ENCODE peak calls at places on chromosomes 4 and X, in eight cellular contexts. Y is Caco-2, N is HFFc6, S is tibial nerve, L is psoas muscle, U is glutamatergic neuron, F is sigmoid colon, V is uterus. W is an unnamed sample.

GRCh38 chr4:169963998-169964397 is 62.2 kb downstream of the MFAP3L start:
- DNase-seq in N (no peak), F (no peak), Y (no peak), U (no peak), V (no peak), S (no peak), L (no peak), W (no peak)

GRCh38 chr4:73762409-73762808 is 22.0 kb downstream of the CXCL8 start:
- DNase-seq in S (no peak), L (no peak), V (no peak), U (no peak), F (no peak), Y (no peak), N (no peak), W (no peak)

GRCh38 chrX:35711281-35711680 is 86.9 kb upstream of the MAGEB16 start:
- DNase-seq in Y (no peak), V (no peak), F (no peak), N (no peak), S (no peak), L (no peak), U (no peak), W (no peak)

GRCh38 chr4:5098176-5098575 is 46.9 kb downstream of the STK32B start:
- DNase-seq in F (no peak), S (no peak), N (no peak), V (no peak), Y (no peak), L (no peak), U (no peak), W (no peak)

GRCh38 chr4:2799444-2799911 is 6.6 kb downstream of the SH3BP2 start:
- DNase-seq in S (no peak), L (peak), V (peak), N (no peak), F (peak), Y (no peak), U (peak), W (no peak)

GRCh38 chr4:133003169-133003568 is 145.9 kb upstream of the PCDH10 start:
- DNase-seq in U (no peak), L (no peak), S (no peak), F (no peak), Y (no peak), V (no peak), N (no peak), W (no peak)

GRCh38 chr4:169164669-169165415 is 105.9 kb downstream of the SH3RF1 start:
- DNase-seq in N (peak), L (no peak), F (no peak), Y (no peak), S (no peak), V (no peak), U (no peak), W (no peak)

GRCh38 chr4:175758050-175758449 is 54.0 kb downstream of the GPM6A start:
- DNase-seq in F (no peak), Y (no peak), N (no peak), V (no peak), U (no peak), L (no peak), S (no peak), W (no peak)

GRCh38 chrX:130623508-130623907 is 221.7 kb downstream of the RBMX2 start:
- DNase-seq in V (no peak), U (no peak), F (no peak), Y (no peak), N (no peak), L (no peak), S (no peak), W (no peak)

GRCh38 chrX:71170660-71171059 is 26.0 kb downstream of the NLGN3 start:
- DNase-seq in S (no peak), N (no peak), L (no peak), V (no peak), U (no peak), F (no peak), Y (no peak), W (no peak)

GRCh38 chr4:38489924-38490639 is 173.9 kb upstream of the KLF3 start:
- DNase-seq in V (no peak), F (peak), S (no peak), L (no peak), Y (no peak), N (peak), U (no peak), W (no peak)

GRCh38 chr4:77600521-77601451 is 4.8 kb upstream of the CXCL13 start:
- DNase-seq in V (no peak), U (no peak), S (peak), F (no peak), N (peak), L (no peak), Y (peak), W (no peak)

DNA sequence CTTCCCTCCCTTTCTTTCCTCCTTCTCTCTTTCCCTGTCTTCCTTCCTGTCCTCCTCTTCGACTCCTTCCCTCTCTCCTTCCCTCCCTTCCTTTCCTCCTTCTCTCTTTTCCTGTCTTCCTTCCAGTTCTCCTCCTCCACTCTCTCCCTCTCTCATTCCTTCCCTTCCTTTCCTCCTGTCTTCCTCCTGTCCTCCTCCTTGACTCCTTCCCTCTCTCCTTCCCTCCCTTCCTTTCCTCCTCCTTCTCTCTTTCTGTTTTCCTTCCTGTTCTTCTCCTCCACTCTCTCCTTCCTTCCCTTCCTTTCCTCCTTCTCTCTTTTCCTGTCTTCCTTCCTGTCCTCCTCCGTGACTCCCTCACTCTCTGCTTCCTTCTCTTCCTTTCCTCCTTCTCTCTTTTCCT is 5.3 kb upstream of the PUDP start:
- DNase-seq in U (no peak), L (no peak), V (no peak), S (no peak), F (no peak), N (no peak), Y (no peak), W (no peak)
- TF ChIP-seq CTCF in U (no peak), L (no peak), V (no peak), S (no peak), F (no peak), N (no peak), Y (no peak), W (no peak)

GRCh38 chr4:48831532-48832015 is 686 bp downstream of the OCIAD1 start:
- DNase-seq in L (no peak), Y (no peak), V (no peak), F (no peak), S (no peak), N (no peak), U (no peak), W (no peak)
- TF ChIP-seq CTCF in L (no peak), Y (no peak), V (no peak), F (no peak), S (no peak), N (no peak), U (no peak), W (no peak)

GRCh38 chr4:18020671-18021469 is 685 bp downstream of the LCORL start:
- DNase-seq in S (peak), Y (peak), F (peak), U (peak), L (peak), V (peak), N (peak), W (no peak)
- TF ChIP-seq CTCF in S (peak), Y (no peak), F (no peak), U (no peak), L (peak), V (no peak), N (peak), W (no peak)

DNA sequence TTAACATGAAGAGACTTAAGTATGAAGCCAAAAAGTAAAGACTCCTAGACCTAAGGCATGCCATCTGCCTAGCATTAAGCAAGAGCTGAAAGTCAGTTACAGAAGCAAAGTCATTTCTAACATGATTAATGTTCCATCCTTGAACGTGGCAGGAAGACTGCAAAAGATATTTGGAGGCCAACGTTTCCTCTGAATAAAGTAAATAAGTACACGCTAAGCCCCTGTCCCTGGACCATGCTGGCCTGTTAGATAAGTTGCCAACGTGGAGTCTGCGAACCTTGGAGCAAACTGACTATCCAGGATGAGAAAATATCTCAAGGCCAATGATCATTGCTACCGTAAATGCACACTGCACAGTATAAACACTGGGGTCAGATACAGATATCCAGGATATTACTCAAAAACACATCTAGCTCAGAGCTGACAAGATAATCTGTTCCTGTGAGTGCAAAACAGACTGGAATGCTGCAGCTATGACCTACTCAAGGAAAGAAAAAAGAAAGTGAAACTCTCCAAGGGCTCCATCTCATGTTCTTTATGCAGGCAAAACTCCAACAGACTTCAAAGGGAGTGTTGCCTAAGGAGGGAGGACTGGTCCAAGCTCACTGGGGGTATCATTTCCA is 255.8 kb downstream of the COL25A1 start:
- DNase-seq in V (no peak), L (no peak), U (no peak), Y (no peak), S (peak), N (peak), F (no peak), W (no peak)
- TF ChIP-seq CTCF in V (no peak), L (no peak), U (no peak), Y (no peak), S (no peak), N (no peak), F (no peak), W (no peak)

GRCh38 chr4:151864068-151864467 is 103.3 kb upstream of the GATB start:
- DNase-seq in F (no peak), S (no peak), L (no peak), V (no peak), U (no peak), Y (no peak), N (no peak), W (no peak)
- TF ChIP-seq CTCF in F (no peak), S (no peak), L (no peak), V (no peak), U (no peak), Y (no peak), N (no peak), W (no peak)

GRCh38 chrX:37926700-37927099 is 79.3 kb upstream of the DYNLT3 start:
- DNase-seq in U (no peak), V (no peak), F (no peak), N (peak), L (no peak), Y (peak), S (peak), W (no peak)
- TF ChIP-seq CTCF in U (peak), V (peak), F (no peak), N (peak), L (peak), Y (peak), S (peak), W (peak)

GRCh38 chrX:70096052-70096451 is 33.8 kb downstream of the OTUD6A start:
- DNase-seq in N (peak), S (no peak), Y (peak), L (no peak), V (no peak), F (no peak), U (no peak), W (no peak)
- TF ChIP-seq CTCF in N (peak), S (no peak), Y (no peak), L (no peak), V (no peak), F (no peak), U (no peak), W (peak)

GRCh38 chrX:111652719-111653118 is 28.3 kb upstream of the ALG13 start:
- DNase-seq in L (no peak), F (no peak), N (no peak), S (no peak), Y (no peak), U (no peak), V (no peak), W (no peak)
- TF ChIP-seq CTCF in L (no peak), F (no peak), N (no peak), S (no peak), Y (no peak), U (no peak), V (no peak), W (peak)

DNA sequence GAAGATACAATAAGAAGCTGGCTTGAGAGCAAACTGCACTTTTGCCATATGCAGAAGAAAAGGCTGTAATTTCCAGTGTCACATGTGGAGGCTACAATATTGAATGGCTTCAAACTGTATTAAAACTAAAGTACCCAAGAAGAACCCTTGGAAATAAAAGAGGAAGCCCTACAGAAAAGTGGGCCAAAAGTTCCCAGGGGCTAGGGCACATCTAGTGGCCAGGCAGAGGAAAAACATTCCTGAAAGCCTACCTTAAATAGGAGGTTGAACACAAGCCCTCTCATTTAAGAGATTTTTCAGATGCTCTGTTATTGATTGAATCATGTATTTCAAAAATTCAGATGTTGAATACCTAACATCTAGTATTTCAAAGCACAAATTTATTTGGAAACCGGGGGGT is 40.6 kb upstream of the PRDX4 start:
- DNase-seq in U (no peak), L (no peak), Y (no peak), S (no peak), F (no peak), V (no peak), N (no peak), W (no peak)
- TF ChIP-seq CTCF in U (no peak), L (no peak), Y (no peak), S (no peak), F (no peak), V (no peak), N (no peak), W (no peak)

DNA sequence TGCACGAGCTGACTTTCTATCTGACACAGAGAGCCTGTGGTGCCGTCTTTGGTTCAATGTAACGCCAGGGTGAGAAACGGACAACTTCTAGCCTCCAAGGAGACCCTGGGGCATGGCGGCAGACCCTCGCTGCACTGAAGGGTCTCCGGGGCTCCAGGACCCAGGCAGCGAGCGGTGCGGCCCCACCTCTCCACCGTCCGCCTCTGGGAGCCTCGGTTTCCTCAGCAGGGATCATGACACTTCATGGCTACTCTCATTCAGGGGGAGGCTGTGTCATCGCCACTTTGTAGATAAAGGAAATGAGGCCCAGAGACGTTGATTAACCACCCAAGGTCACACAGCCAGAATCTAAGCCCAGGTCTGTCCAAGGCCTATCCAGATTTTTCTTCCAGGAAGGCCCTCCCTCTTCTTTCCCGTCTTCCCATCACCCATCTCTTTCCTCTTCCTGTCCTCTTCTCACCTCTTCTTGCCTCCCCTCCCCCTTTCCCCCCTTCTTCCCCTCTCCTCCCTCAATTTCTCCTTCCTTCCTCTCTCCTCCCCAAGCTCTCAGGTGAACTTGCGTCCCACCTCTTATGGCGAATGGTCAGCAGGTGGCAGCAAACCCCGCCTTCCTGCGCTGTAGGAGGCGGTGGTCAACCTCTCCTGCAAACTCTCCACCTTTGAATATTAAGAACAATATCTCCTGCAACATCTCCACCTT is 69.3 kb upstream of the HMX1 start:
- DNase-seq in N (no peak), L (no peak), Y (peak), V (no peak), F (no peak), S (no peak), U (peak), W (no peak)
- TF ChIP-seq CTCF in N (peak), L (no peak), Y (peak), V (no peak), F (no peak), S (no peak), U (peak), W (peak)

W was measured in D721Med.